ENCODE peak calls at places on chromosomes 5 and 9, in seven cellular contexts. H, Y, J, G, T, E and S are unnamed samples.

GRCh38 chr5:108748010-108748353 is 285 bp downstream of the FER start:
- ATAC-seq in H (no peak), Y (no peak), J (no peak), G (no peak), T (no peak), E (no peak), S (no peak)

GRCh38 chr5:178449163-178450060 is 140.8 kb downstream of the COL23A1 start:
- ATAC-seq in H (no peak), Y (peak; percentile 92), J (no peak), G (no peak), T (peak; percentile 69), E (no peak), S (no peak)

GRCh38 chr5:65727491-65728156 is 5.6 kb downstream of the NLN start:
- ATAC-seq in H (no peak), Y (no peak), J (no peak), G (no peak), T (no peak), E (no peak), S (no peak)

GRCh38 chr5:174606646-174607045 is 117.7 kb upstream of the MSX2 start:
- ATAC-seq in H (no peak), Y (no peak), J (no peak), G (peak; percentile 49), T (no peak), E (no peak), S (no peak)

GRCh38 chr9:105432247-105432857 is 15.5 kb upstream of the FSD1L start:
- ATAC-seq in H (no peak), Y (no peak), J (no peak), G (no peak), T (no peak), E (peak; percentile 78), S (no peak)

GRCh38 chr5:76365558-76365957 is 37.5 kb upstream of the IQGAP2 start:
- ATAC-seq in H (no peak), Y (no peak), J (no peak), G (no peak), T (no peak), E (no peak), S (no peak)

GRCh38 chr5:90528704-90529233 is 615 bp downstream of the LYSMD3 start:
- ATAC-seq in H (no peak), Y (no peak), J (no peak), G (no peak), T (peak; percentile 7), E (no peak), S (no peak)

GRCh38 chr5:3893975-3894374 is 298.3 kb downstream of the IRX1 start:
- ATAC-seq in H (no peak), Y (no peak), J (no peak), G (no peak), T (no peak), E (no peak), S (no peak)

GRCh38 chr5:123359454-123359853 is 63.7 kb downstream of the CEP120 start:
- ATAC-seq in H (no peak), Y (no peak), J (no peak), G (no peak), T (no peak), E (no peak), S (no peak)

GRCh38 chr9:13952906-13953305 is 361.0 kb downstream of the NFIB start:
- ATAC-seq in H (no peak), Y (no peak), J (peak; percentile 76), G (no peak), T (no peak), E (no peak), S (no peak)

GRCh38 chr5:150046031-150046430 is 40.3 kb downstream of the CSF1R start:
- ATAC-seq in H (no peak), Y (no peak), J (no peak), G (no peak), T (no peak), E (no peak), S (no peak)

GRCh38 chr5:74375271-74375670 is 265.3 kb downstream of the ENC1 start:
- ATAC-seq in H (no peak), Y (no peak), J (no peak), G (no peak), T (no peak), E (no peak), S (no peak)

GRCh38 chr9:38417003-38417965 is 7.0 kb downstream of the IGFBPL1 start:
- ATAC-seq in H (no peak), Y (no peak), J (no peak), G (peak; percentile 53), T (no peak), E (peak; percentile 49), S (no peak)

GRCh38 chr5:150567031-150567680 is 59.2 kb downstream of the NDST1 start:
- ATAC-seq in H (no peak), Y (no peak), J (peak; percentile 69), G (no peak), T (no peak), E (peak; percentile 39), S (peak; percentile 82)

GRCh38 chr9:124030969-124031451 is 19.4 kb downstream of the LHX2 start:
- ATAC-seq in H (no peak), Y (no peak), J (no peak), G (peak; percentile 52), T (no peak), E (no peak), S (no peak)

GRCh38 chr9:69758981-69759477 is 782 bp downstream of the PTAR1 start:
- ATAC-seq in H (no peak), Y (no peak), J (no peak), G (no peak), T (no peak), E (no peak), S (no peak)

GRCh38 chr5:77232959-77233358 is 22.5 kb downstream of the PDE8B start:
- ATAC-seq in H (no peak), Y (peak; percentile 32), J (no peak), G (no peak), T (no peak), E (peak; percentile 44), S (no peak)

GRCh38 chr9:107316795-107317661 is 33.9 kb downstream of the RAD23B start:
- ATAC-seq in H (no peak), Y (no peak), J (peak; percentile 48), G (no peak), T (no peak), E (peak; percentile 10), S (no peak)

GRCh38 chr9:35771079-35771441 is 17.0 kb upstream of the MSMP start:
- ATAC-seq in H (no peak), Y (peak; percentile 91), J (peak; percentile 90), G (no peak), T (peak; percentile 88), E (peak; percentile 71), S (peak; percentile 81)

GRCh38 chr9:95049761-95050160 is 267.7 kb downstream of the FANCC start:
- ATAC-seq in H (no peak), Y (peak; percentile 18), J (no peak), G (no peak), T (no peak), E (peak; percentile 20), S (no peak)

GRCh38 chr5:125584119-125584518 is 837.7 kb upstream of the ZNF608 start:
- ATAC-seq in H (no peak), Y (peak; percentile 89), J (peak; percentile 38), G (no peak), T (peak; percentile 73), E (no peak), S (peak; percentile 49)

GRCh38 chr9:134386951-134387831 is 60.9 kb downstream of the RXRA start:
- ATAC-seq in H (no peak), Y (peak; percentile 75), J (peak; percentile 56), G (no peak), T (peak; percentile 65), E (peak; percentile 77), S (peak; percentile 75)

GRCh38 chr5:180045889-180046499 is 25.6 kb downstream of the RNF130 start:
- ATAC-seq in H (no peak), Y (no peak), J (no peak), G (no peak), T (no peak), E (no peak), S (no peak)

DNA sequence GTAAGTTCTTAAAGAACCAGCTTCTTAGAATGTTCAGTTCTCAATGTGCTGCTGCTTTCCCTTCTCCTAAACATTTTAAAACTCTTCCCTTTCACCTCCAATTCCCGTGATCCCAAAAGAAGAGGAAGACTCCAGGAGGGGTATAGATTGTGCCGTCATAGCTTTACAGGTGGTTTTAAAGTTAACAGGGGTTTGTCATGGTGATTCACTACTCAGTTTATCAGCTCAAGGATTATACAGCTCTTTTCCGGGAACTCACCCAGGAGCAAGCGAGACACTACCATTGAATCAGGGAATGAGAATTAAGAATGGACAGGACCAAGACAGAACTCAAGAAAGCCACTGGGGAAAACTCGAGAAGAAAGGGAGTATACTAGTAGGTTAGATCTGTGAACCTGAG is 178.8 kb downstream of the NR3C1 start:
- ATAC-seq in H (no peak), Y (no peak), J (no peak), G (no peak), T (no peak), E (no peak), S (no peak)
- H3K4me1 ChIP-seq in H (peaks cover 47% of the 10 kb centered on the region), Y (peaks cover 7% of the 10 kb centered on the region), J (peaks cover 28% of the 10 kb centered on the region), G (peaks cover 12% of the 10 kb centered on the region), T (peaks cover 44% of the 10 kb centered on the region), E (no peaks in the 10 kb centered on the region), S (peaks cover 29% of the 10 kb centered on the region)

GRCh38 chr5:141522301-141522700 is 33.4 kb downstream of the PCDHGC5 start:
- ATAC-seq in H (no peak), Y (no peak), J (no peak), G (no peak), T (no peak), E (no peak), S (no peak)

GRCh38 chr5:141525659-141526058 is 36.8 kb downstream of the PCDHGC5 start:
- ATAC-seq in H (no peak), Y (no peak), J (no peak), G (no peak), T (no peak), E (peak; percentile 20), S (no peak)

GRCh38 chr5:141521244-141521781 is 32.4 kb downstream of the PCDHGC5 start:
- ATAC-seq in H (no peak), Y (peak; percentile 89), J (peak; percentile 79), G (peak; percentile 89), T (peak; percentile 86), E (peak; percentile 50), S (peak; percentile 54)

GRCh38 chr5:141524604-141525597 is 36.0 kb downstream of the PCDHGC5 start:
- ATAC-seq in H (peak; percentile 67), Y (peak; percentile 68), J (peak; percentile 82), G (peak; percentile 90), T (peak; percentile 64), E (peak; percentile 86), S (peak; percentile 85)

DNA sequence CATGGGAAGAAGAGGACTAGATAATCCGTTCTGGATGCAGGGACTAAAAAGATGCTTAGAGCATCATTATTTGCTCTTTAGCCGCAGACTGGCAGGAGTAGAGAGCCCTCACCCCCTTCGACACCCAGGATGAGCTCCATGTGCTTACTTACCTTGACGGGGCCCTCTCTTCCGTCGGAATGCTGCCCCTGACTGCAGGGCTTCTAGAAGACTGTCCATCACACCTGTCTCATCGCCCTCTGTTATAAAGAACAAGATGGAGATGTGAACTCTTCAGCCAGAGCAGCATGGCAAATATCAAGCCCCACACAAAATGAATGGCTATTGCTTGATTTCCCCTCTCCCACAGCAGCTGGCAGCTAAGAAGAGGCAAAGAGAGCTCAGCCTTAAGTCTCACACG is 35.1 kb downstream of the PCDHGC5 start:
- ATAC-seq in H (no peak), Y (no peak), J (no peak), G (no peak), T (no peak), E (no peak), S (no peak)
- H3K4me1 ChIP-seq in H (no peaks in the 10 kb centered on the region), Y (peaks cover 50% of the 10 kb centered on the region), J (peaks cover 66% of the 10 kb centered on the region), G (peaks cover 35% of the 10 kb centered on the region), T (peaks cover 81% of the 10 kb centered on the region), E (peaks cover 15% of the 10 kb centered on the region), S (peaks cover 27% of the 10 kb centered on the region)

GRCh38 chr5:172773481-172774469 is 2.8 kb upstream of the DUSP1 start:
- ATAC-seq in H (no peak), Y (no peak), J (no peak), G (no peak), T (no peak), E (no peak), S (no peak)
- H3K4me1 ChIP-seq in H (peaks cover 68% of the 10 kb centered on the region), Y (no peaks in the 10 kb centered on the region), J (peaks cover 52% of the 10 kb centered on the region), G (peaks cover 72% of the 10 kb centered on the region), T (peaks cover 87% of the 10 kb centered on the region), E (peaks cover 12% of the 10 kb centered on the region), S (peaks cover 3% of the 10 kb centered on the region)

GRCh38 chr5:139760066-139761056 is 35.2 kb upstream of the PSD2 start:
- ATAC-seq in H (no peak), Y (no peak), J (no peak), G (no peak), T (no peak), E (no peak), S (no peak)
- H3K4me1 ChIP-seq in H (peaks cover 24% of the 10 kb centered on the region), Y (peaks cover 3% of the 10 kb centered on the region), J (peaks cover 6% of the 10 kb centered on the region), G (peaks cover 20% of the 10 kb centered on the region), T (peaks cover 12% of the 10 kb centered on the region), E (peaks cover 7% of the 10 kb centered on the region), S (peaks cover 22% of the 10 kb centered on the region)